ENCODE peak calls at places on chromosomes 13 and 19, in six cellular contexts. G is ascending aorta, Y is ovary, O is heart left ventricle, F is right lobe of liver, V is cardiac muscle cell. A is an unnamed sample.

GRCh38 chr13:30785146-30785845 is 50.0 kb downstream of the ALOX5AP start:
- DNase-seq in F (no peak), G (no peak), V (peak; percentile 32), O (no peak), Y (no peak), A (no peak)

GRCh38 chr19:39765091-39766076 is 13.3 kb upstream of the LEUTX start:
- DNase-seq in V (peak; percentile 69), O (no peak), G (no peak), F (peak; percentile 23), Y (no peak), A (peak; percentile 17)

GRCh38 chr19:7738023-7738422 is 6.1 kb upstream of the CLEC4G start:
- DNase-seq in G (no peak), Y (no peak), V (no peak), O (no peak), F (no peak), A (no peak)

GRCh38 chr19:31377736-31378135 is 28.5 kb upstream of the TSHZ3 start:
- DNase-seq in Y (no peak), G (no peak), V (peak; percentile 44), F (no peak), O (no peak), A (no peak)

GRCh38 chr19:18795540-18795939 is 4.4 kb upstream of the COMP start:
- DNase-seq in G (no peak), O (no peak), Y (no peak), V (peak; percentile 48), F (no peak), A (no peak)

GRCh38 chr19:46842791-46843190 is 7.9 kb downstream of the AP2S1 start:
- DNase-seq in V (no peak), Y (no peak), G (no peak), F (no peak), O (no peak), A (no peak)

GRCh38 chr13:50969691-50970090 is 60.1 kb downstream of the RNASEH2B start:
- DNase-seq in G (no peak), V (peak; percentile 34), F (no peak), O (no peak), Y (no peak), A (no peak)

GRCh38 chr19:36573948-36574726 is 1.0 kb upstream of the ZNF529 start:
- DNase-seq in V (peak; percentile 35), O (no peak), F (no peak), Y (no peak), G (no peak), A (peak; percentile 10)

GRCh38 chr19:383922-384800 is 24.8 kb downstream of the C2CD4C start:
- DNase-seq in V (peak; percentile 30), Y (no peak), F (no peak), G (peak; percentile 51), O (no peak), A (no peak)

GRCh38 chr19:35549174-35549788 is 3.9 kb downstream of the TMEM147 start:
- DNase-seq in V (peak; percentile 81), Y (peak; percentile 39), G (no peak), F (no peak), O (no peak), A (peak; percentile 64)

GRCh38 chr13:46170268-46170667 is 11.7 kb downstream of the LCP1 start:
- DNase-seq in V (no peak), Y (no peak), O (no peak), G (no peak), F (no peak), A (no peak)
- H3K36me3 ChIP-seq in V (no peaks in the 10 kb centered on the region), Y (no peaks in the 10 kb centered on the region), O (peaks cover 3% of the 10 kb centered on the region), G (no peaks in the 10 kb centered on the region), F (no peaks in the 10 kb centered on the region), A (no peaks in the 10 kb centered on the region)

GRCh38 chr19:11944656-11945055 is 19.7 kb downstream of the ZNF700 start:
- DNase-seq in O (no peak), Y (no peak), V (no peak), G (no peak), F (no peak), A (no peak)

GRCh38 chr19:11950312-11950711 is 14.5 kb upstream of the ZNF763 start:
- DNase-seq in Y (no peak), F (no peak), G (no peak), V (no peak), O (no peak), A (no peak)

GRCh38 chr19:11948646-11949045 is 16.2 kb upstream of the ZNF763 start:
- DNase-seq in O (no peak), Y (no peak), V (no peak), G (no peak), F (no peak), A (no peak)

GRCh38 chr19:11949201-11949600 is 15.6 kb upstream of the ZNF763 start:
- DNase-seq in O (no peak), G (no peak), V (no peak), Y (no peak), F (no peak), A (no peak)
- H3K36me3 ChIP-seq in O (peaks cover 60% of the 10 kb centered on the region), G (peaks cover 64% of the 10 kb centered on the region), V (peaks cover 30% of the 10 kb centered on the region), Y (no peaks in the 10 kb centered on the region), F (peaks cover 24% of the 10 kb centered on the region), A (peaks cover 37% of the 10 kb centered on the region)

DNA sequence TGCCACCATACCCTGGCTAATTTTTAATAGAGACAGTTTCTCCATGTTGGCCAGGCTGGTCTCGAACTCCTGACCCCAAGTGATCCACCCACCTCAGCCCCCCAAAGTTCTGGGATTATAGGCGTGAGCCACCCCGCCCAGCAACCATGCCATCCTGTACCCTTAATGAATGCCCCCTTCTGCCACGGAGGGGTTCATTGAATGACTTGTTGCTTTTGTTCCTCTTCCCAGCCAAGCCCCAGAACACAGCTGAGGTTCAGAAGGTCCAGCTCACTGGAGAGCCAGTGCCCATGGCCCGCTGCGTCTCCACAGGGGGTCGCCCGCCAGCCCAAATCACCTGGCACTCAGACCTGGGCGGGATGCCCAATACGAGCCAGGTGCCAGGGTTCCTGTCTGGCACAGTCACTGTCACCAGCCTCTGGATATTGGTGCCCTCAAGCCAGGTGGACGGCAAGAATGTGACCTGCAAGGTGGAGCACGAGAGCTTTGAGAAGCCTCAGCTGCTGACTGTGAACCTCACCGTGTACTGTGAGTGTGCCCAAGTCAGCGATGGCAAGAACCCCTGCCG is 6.0 kb downstream of the PVR start:
- DNase-seq in Y (no peak), F (peak; percentile 28), O (no peak), V (no peak), G (no peak), A (no peak)
- H3K36me3 ChIP-seq in Y (no peaks in the 10 kb centered on the region), F (peaks cover 55% of the 10 kb centered on the region), O (peaks cover 46% of the 10 kb centered on the region), V (peaks cover 15% of the 10 kb centered on the region), G (peaks cover 46% of the 10 kb centered on the region), A (peaks cover 74% of the 10 kb centered on the region)

GRCh38 chr13:59305896-59306295 is 857.8 kb downstream of the DIAPH3 start:
- DNase-seq in O (no peak), F (no peak), G (no peak), Y (no peak), V (no peak), A (no peak)
- H3K36me3 ChIP-seq in O (no peaks in the 10 kb centered on the region), F (no peaks in the 10 kb centered on the region), G (no peaks in the 10 kb centered on the region), Y (no peaks in the 10 kb centered on the region), V (no peaks in the 10 kb centered on the region), A (no peaks in the 10 kb centered on the region)

DNA sequence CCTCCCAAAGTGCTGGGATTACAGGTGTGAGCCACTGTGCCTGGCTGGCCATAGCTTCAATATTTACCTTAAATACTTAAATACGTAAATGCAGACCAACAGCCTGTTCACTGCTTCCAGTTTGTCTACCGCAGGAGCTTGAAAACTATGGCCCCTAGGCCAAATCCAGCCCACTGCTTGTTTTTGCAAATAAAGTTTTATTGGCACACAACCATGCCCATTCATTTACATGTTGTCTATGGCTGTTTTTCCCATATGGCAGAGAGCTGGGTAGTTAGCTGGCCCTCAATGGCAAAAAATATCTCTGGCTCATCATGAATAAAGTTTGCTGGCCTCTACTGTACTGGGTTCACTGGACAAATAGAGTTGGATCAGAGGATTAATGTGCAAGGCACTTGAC is 11.8 kb downstream of the PRR12 start:
- DNase-seq in O (no peak), G (no peak), F (no peak), V (no peak), Y (no peak), A (no peak)
- H3K36me3 ChIP-seq in O (peaks cover 91% of the 10 kb centered on the region), G (peaks cover 86% of the 10 kb centered on the region), F (peaks cover 44% of the 10 kb centered on the region), V (peaks cover 47% of the 10 kb centered on the region), Y (no peaks in the 10 kb centered on the region), A (peaks cover 74% of the 10 kb centered on the region)

DNA sequence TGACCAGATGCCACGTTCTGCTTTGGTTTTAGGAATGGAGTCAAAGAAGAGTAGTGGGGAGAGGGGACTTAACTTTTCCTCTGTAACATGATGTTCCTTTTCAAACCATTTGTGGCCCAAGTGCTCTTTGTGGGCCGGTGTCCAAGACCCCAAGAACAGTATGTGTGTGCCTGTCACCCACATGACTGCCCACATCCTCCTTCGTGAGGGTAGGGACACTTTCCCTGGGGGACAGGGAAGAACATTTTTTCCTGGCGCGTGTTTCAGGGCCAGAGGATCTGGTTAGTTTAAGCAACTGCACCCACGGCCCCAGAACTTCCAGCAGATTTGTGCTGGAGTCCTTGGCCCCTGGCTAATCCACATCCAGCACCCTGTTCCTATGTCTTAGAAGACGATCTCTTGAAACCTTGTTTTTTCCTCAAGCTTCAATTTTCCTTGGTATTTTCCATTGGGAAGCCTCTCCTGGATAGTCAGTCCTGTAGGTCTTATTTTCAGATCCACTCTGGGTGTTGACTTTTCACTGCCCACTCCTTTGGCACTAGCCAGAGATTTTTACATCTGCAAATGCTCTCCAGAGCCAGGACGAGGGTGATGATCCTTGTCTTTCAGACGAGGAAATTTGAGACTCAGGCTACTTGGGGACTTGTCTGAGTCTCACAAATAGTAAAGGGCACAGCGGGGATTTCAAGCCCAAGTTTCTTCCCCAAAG is 10.8 kb upstream of the CCDC97 start:
- DNase-seq in F (no peak), G (peak; percentile 75), O (peak; percentile 61), Y (no peak), V (no peak), A (no peak)
- H3K36me3 ChIP-seq in F (peaks cover 80% of the 10 kb centered on the region), G (peaks cover 80% of the 10 kb centered on the region), O (peaks cover 95% of the 10 kb centered on the region), Y (no peaks in the 10 kb centered on the region), V (peaks cover 46% of the 10 kb centered on the region), A (peaks cover 100% of the 10 kb centered on the region)

DNA sequence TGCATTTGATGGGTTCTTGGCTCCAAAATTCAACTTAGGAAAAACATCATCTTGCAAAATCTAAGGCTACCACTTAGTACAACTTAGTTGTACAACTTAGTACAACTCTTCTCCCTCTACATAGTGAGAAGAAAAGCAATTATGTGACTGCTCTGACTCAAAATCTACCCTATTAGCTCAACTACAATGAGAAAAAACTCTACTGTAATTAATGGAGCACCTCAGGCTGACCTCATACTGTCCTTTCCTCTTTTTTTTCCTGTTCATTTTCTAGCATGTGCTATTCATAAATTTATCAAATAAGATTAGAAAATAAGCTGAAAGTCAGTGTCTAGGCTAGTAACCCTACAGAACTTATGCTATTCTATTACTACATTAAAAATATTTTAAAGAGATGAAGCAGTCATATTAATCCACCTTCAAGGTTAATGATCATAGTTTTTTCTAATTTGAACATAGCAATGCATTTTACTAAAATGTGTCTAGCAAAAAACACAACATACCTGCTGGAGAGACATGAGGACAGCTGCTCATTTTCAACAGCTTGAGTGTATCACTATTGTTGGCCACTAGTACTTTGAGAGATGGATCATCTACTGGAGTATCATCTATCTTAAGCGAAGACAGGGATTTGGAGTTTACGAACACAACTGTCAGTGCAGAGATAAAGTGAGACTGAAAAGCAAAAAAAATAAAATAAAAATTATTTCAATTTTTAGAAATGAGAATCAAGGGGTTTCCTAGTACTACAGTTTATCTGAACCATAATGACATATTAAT is 11.9 kb downstream of the FBXL3 start:
- DNase-seq in V (no peak), O (no peak), G (no peak), F (no peak), Y (no peak), A (no peak)
- H3K36me3 ChIP-seq in V (peaks cover 43% of the 10 kb centered on the region), O (peaks cover 91% of the 10 kb centered on the region), G (peaks cover 76% of the 10 kb centered on the region), F (peaks cover 75% of the 10 kb centered on the region), Y (no peaks in the 10 kb centered on the region), A (peaks cover 84% of the 10 kb centered on the region)

A was measured in HAP-1.